ENCODE peak calls at places on chromosomes 3 and 15, in ten cellular contexts. M, N, S, Q, W, Y, T, X, G and J are unnamed samples. For H3K4me1, the result is how much of the 10 kb centered on the place peaks cover.

GRCh38 chr3:102512734-102513518 is 78.1 kb downstream of the ZPLD1 start:
- DNase-seq in M (no peak), N (no peak), S (no peak), Q (no peak), W (no peak), Y (no peak), T (no peak), X (no peak), G (no peak), J (no peak)

GRCh38 chr3:170757038-170757437 is 113.0 kb downstream of the RPL22L1 start:
- DNase-seq in M (no peak), N (no peak), S (no peak), Q (no peak), W (no peak), Y (no peak), T (no peak), X (no peak), G (no peak), J (no peak)

GRCh38 chr15:38297623-38298388 is 45.2 kb downstream of the SPRED1 start:
- DNase-seq in M (no peak), N (no peak), S (no peak), Q (no peak), W (no peak), Y (no peak), T (no peak), X (no peak), G (no peak), J (no peak)

GRCh38 chr3:53036063-53036619 is 9.7 kb downstream of the SFMBT1 start:
- DNase-seq in M (no peak), N (no peak), S (peak), Q (no peak), W (no peak), Y (no peak), T (no peak), X (no peak), G (no peak), J (no peak)

GRCh38 chr3:137987723-137988122 is 22.2 kb upstream of the CLDN18 start:
- DNase-seq in M (no peak), N (no peak), S (no peak), Q (no peak), W (no peak), Y (no peak), T (no peak), X (no peak), G (no peak), J (no peak)

GRCh38 chr3:73547427-73548036 is 77.2 kb downstream of the PDZRN3 start:
- DNase-seq in M (no peak), N (no peak), S (peak), Q (no peak), W (no peak), Y (no peak), T (no peak), X (no peak), G (no peak), J (peak)

GRCh38 chr3:4533489-4534443 is 40.6 kb downstream of the ITPR1 start:
- DNase-seq in M (no peak), N (no peak), S (peak), Q (peak), W (no peak), Y (no peak), T (peak), X (no peak), G (no peak), J (peak)

GRCh38 chr3:178300441-178300959 is 235.7 kb upstream of the KCNMB2 start:
- DNase-seq in M (no peak), N (no peak), S (no peak), Q (peak), W (no peak), Y (no peak), T (no peak), X (no peak), G (no peak), J (no peak)

GRCh38 chr3:177197934-177198484 is 727 bp upstream of the TBL1XR1 start:
- DNase-seq in M (no peak), N (no peak), S (no peak), Q (no peak), W (no peak), Y (no peak), T (no peak), X (no peak), G (no peak), J (no peak)

GRCh38 chr3:36776436-36776835 is 12.1 kb upstream of the DCLK3 start:
- DNase-seq in M (no peak), N (no peak), S (no peak), Q (no peak), W (no peak), Y (no peak), T (no peak), X (no peak), G (no peak), J (no peak)

GRCh38 chr3:108296239-108296638 is at the start of gene HHLA2:
- DNase-seq in M (no peak), N (no peak), S (no peak), Q (no peak), W (no peak), Y (no peak), T (no peak), X (no peak), G (no peak), J (no peak)

GRCh38 chr3:184320099-184320445 is 5.7 kb downstream of the EIF4G1 start:
- DNase-seq in M (peak), N (peak), S (peak), Q (peak), W (peak), Y (peak), T (peak), X (peak), G (peak), J (peak)

GRCh38 chr15:64004582-64004981 is 41.7 kb downstream of the DAPK2 start:
- DNase-seq in M (peak), N (peak), S (no peak), Q (peak), W (no peak), Y (no peak), T (no peak), X (peak), G (no peak), J (no peak)

GRCh38 chr3:53109190-53109589 is 21.0 kb downstream of the RFT1 start:
- DNase-seq in M (no peak), N (no peak), S (no peak), Q (no peak), W (no peak), Y (no peak), T (no peak), X (no peak), G (no peak), J (no peak)

GRCh38 chr3:11641683-11642407 is 1.9 kb downstream of the VGLL4 start:
- DNase-seq in M (no peak), N (no peak), S (peak), Q (peak), W (no peak), Y (peak), T (no peak), X (no peak), G (no peak), J (no peak)

GRCh38 chr3:194930439-194931204 is 244.9 kb downstream of the FAM43A start:
- DNase-seq in M (no peak), N (no peak), S (peak), Q (no peak), W (no peak), Y (peak), T (no peak), X (no peak), G (peak), J (no peak)

GRCh38 chr3:31960793-31961431 is 20.1 kb downstream of the OSBPL10 start:
- DNase-seq in M (peak), N (no peak), S (peak), Q (no peak), W (no peak), Y (peak), T (no peak), X (no peak), G (no peak), J (no peak)

GRCh38 chr3:106204160-106204868 is 335.5 kb upstream of the CBLB start:
- DNase-seq in M (no peak), N (no peak), S (no peak), Q (no peak), W (no peak), Y (no peak), T (no peak), X (no peak), G (no peak), J (no peak)

GRCh38 chr3:23276913-23277658 is 74.0 kb downstream of the UBE2E2 start:
- DNase-seq in M (no peak), N (no peak), S (no peak), Q (no peak), W (no peak), Y (no peak), T (no peak), X (no peak), G (no peak), J (no peak)

GRCh38 chr3:37853691-37854413 is 7.8 kb upstream of the CTDSPL start:
- DNase-seq in M (no peak), N (peak), S (no peak), Q (no peak), W (no peak), Y (no peak), T (peak), X (peak), G (peak), J (peak)

GRCh38 chr15:49696441-49696840 is 75.6 kb downstream of the DTWD1 start:
- DNase-seq in M (no peak), N (no peak), S (no peak), Q (no peak), W (no peak), Y (no peak), T (no peak), X (no peak), G (no peak), J (no peak)

GRCh38 chr3:125367403-125368230 is 7.5 kb downstream of the ZNF148 start:
- DNase-seq in M (no peak), N (no peak), S (no peak), Q (no peak), W (no peak), Y (no peak), T (no peak), X (no peak), G (no peak), J (no peak)

GRCh38 chr3:101646726-101647125 is 30.2 kb downstream of the ZBTB11 start:
- DNase-seq in M (no peak), N (no peak), S (no peak), Q (no peak), W (no peak), Y (no peak), T (no peak), X (no peak), G (no peak), J (no peak)

GRCh38 chr15:63052961-63053698 is 10.6 kb downstream of the TPM1 start:
- DNase-seq in M (no peak), N (peak), S (peak), Q (no peak), W (no peak), Y (no peak), T (peak), X (peak), G (no peak), J (peak)

GRCh38 chr3:15014606-15015328 is 50.3 kb downstream of the MRPS25 start:
- DNase-seq in M (no peak), N (no peak), S (no peak), Q (no peak), W (no peak), Y (no peak), T (no peak), X (no peak), G (no peak), J (no peak)

GRCh38 chr15:55230051-55230670 is 33.4 kb upstream of the RSL24D1 start:
- DNase-seq in M (no peak), N (peak), S (no peak), Q (no peak), W (no peak), Y (no peak), T (no peak), X (no peak), G (no peak), J (no peak)

GRCh38 chr3:33134026-33134625 is 20.3 kb downstream of the CRTAP start:
- DNase-seq in M (no peak), N (no peak), S (no peak), Q (no peak), W (no peak), Y (no peak), T (no peak), X (no peak), G (no peak), J (no peak)

GRCh38 chr15:40787344-40787841 is 17.6 kb downstream of the C15orf62 start:
- DNase-seq in M (peak), N (peak), S (peak), Q (no peak), W (no peak), Y (no peak), T (peak), X (peak), G (no peak), J (peak)

GRCh38 chr15:83106994-83107840 is at the start of gene TM6SF1:
- DNase-seq in M (no peak), N (no peak), S (peak), Q (peak), W (no peak), Y (no peak), T (no peak), X (no peak), G (peak), J (no peak)

GRCh38 chr3:17577795-17578520 is 164.5 kb downstream of the TBC1D5 start:
- DNase-seq in M (no peak), N (no peak), S (no peak), Q (no peak), W (no peak), Y (no peak), T (no peak), X (no peak), G (no peak), J (no peak)

GRCh38 chr3:104359546-104359945 is 1007.2 kb upstream of the ALCAM start:
- DNase-seq in M (no peak), N (no peak), S (peak), Q (no peak), W (no peak), Y (no peak), T (no peak), X (no peak), G (no peak), J (no peak)

GRCh38 chr3:170709046-170709445 is 123.2 kb upstream of the SLC7A14 start:
- DNase-seq in M (no peak), N (no peak), S (no peak), Q (no peak), W (no peak), Y (no peak), T (no peak), X (no peak), G (no peak), J (no peak)

GRCh38 chr15:33188654-33189257 is 5.8 kb downstream of the FMN1 start:
- DNase-seq in M (no peak), N (no peak), S (no peak), Q (no peak), W (no peak), Y (no peak), T (no peak), X (no peak), G (no peak), J (no peak)

DNA sequence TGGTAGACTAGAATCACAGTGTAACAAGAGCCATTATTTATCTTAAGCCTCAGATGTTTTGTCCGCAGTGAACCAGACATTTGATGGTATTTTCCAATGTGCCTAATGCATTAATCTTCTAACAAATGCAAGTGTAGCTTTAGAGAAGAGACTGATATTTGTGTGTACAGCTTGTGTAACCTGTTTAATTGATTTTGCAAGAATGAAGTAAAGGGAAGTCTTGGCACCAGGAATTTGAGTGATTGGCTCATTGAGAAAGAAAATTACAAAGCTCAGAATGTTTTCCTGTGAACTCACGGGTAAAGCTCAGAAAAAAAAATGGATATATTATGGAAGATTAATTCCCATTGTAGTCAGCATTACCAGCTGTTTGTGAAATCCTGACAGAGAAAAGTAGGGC is 155.7 kb downstream of the SV2B start:
- DNase-seq in M (no peak), N (no peak), S (no peak), Q (no peak), W (no peak), Y (no peak), T (no peak), X (no peak), G (no peak), J (no peak)
- H3K4me1 ChIP-seq in M (under half), N (under half), S (under half), Q (under half), W (under half), Y (under half), T (under half), X (under half), G (under half), J (under half)

DNA sequence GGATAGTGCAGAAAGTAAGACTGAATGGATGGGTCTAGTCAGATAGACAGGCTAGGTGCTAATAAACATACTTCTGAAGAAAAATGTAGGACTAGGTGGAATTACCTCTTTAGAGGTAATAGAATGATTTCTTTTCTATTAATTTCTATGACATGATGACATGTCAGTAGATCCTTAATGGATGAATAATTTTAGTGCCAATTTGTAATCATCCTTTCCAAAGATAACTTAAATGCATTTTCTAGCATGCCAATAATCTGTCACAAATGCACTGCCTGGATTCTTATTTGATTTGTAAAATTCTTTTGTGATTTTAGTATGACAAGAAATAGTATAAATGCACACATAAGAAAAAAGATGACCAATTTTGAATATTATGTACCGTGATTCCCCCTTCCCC is 356.7 kb downstream of the NAALADL2 start:
- DNase-seq in M (no peak), N (no peak), S (no peak), Q (no peak), W (no peak), Y (no peak), T (no peak), X (no peak), G (no peak), J (no peak)
- TF ChIP-seq POLR2AphosphoS5 in M (no peak), N (no peak), S (no peak), Q (no peak), W (no peak), Y (no peak), T (no peak), X (no peak), G (no peak), J (no peak)

GRCh38 chr3:174002543-174002942 is 605.0 kb downstream of the NLGN1 start:
- DNase-seq in M (no peak), N (no peak), S (peak), Q (no peak), W (no peak), Y (no peak), T (no peak), X (no peak), G (no peak), J (no peak)
- TF ChIP-seq CTCF in M (peak), N (no peak), S (peak), Q (no peak), W (no peak), Y (no peak), T (no peak), X (no peak), G (no peak), J (no peak)

GRCh38 chr3:50262778-50263177 is 6.2 kb upstream of the SEMA3B start:
- DNase-seq in M (no peak), N (no peak), S (no peak), Q (no peak), W (no peak), Y (no peak), T (no peak), X (no peak), G (no peak), J (no peak)
- H3K4me1 ChIP-seq in M (half or more), N (half or more), S (under half), Q (under half), W (under half), Y (half or more), T (under half), X (under half), G (under half), J (under half)

GRCh38 chr3:46990573-46991374 is 11.3 kb downstream of the NBEAL2 start:
- DNase-seq in M (no peak), N (no peak), S (no peak), Q (no peak), W (no peak), Y (no peak), T (no peak), X (peak), G (peak), J (no peak)
- TF ChIP-seq POLR2AphosphoS5 in M (no peak), N (no peak), S (no peak), Q (no peak), W (no peak), Y (no peak), T (no peak), X (no peak), G (peak), J (no peak)

DNA sequence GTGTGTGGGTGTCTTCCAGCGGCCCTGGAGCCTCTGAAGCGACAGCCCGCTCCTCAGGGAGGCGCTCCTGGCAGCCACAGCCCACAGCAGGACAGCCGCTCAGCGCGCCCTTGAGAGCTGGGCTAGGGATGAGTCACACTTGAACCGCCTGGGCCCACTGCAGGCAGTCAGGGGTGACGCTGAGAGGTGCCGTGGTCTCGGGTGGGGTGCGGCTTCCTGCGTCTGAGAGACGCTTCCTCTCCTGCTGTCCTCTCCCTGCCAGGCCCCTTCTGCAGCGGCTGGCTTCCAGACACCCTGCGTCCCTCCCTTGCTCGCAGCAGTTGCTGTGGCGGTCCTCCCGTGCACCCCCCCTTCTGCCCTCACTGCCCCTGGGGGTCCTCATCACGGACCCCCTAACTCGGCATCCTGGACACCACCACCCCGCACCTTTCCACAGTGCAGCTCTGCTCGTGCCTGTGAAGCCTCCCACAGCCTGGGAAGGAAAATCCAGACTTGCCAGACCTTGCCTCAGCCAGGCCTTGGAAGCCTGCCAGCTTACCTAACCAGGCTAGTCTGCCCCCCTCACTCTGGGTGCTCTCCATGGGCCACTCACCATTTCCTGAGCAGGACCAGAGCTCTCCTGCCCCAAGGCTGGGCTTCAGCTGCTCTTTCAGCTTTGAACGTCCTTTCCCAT is 1.1 kb upstream of the SPTBN5 start:
- DNase-seq in M (peak), N (peak), S (peak), Q (peak), W (no peak), Y (no peak), T (peak), X (peak), G (peak), J (peak)
- TF ChIP-seq CTCF in M (no peak), N (no peak), S (no peak), Q (peak), W (no peak), Y (no peak), T (no peak), X (no peak), G (no peak), J (no peak)

GRCh38 chr15:43249699-43250203 is 17.0 kb downstream of the TGM5 start:
- DNase-seq in M (no peak), N (no peak), S (no peak), Q (peak), W (no peak), Y (no peak), T (no peak), X (no peak), G (no peak), J (no peak)

GRCh38 chr15:43244092-43244491 is 22.6 kb downstream of the TGM5 start:
- DNase-seq in M (no peak), N (no peak), S (no peak), Q (no peak), W (no peak), Y (no peak), T (no peak), X (no peak), G (no peak), J (no peak)

GRCh38 chr15:43249236-43249635 is 17.5 kb downstream of the TGM5 start:
- DNase-seq in M (no peak), N (no peak), S (no peak), Q (no peak), W (no peak), Y (no peak), T (no peak), X (no peak), G (no peak), J (no peak)

GRCh38 chr15:43243246-43243645 is 22.4 kb upstream of the EPB42 start:
- DNase-seq in M (no peak), N (no peak), S (no peak), Q (no peak), W (no peak), Y (no peak), T (no peak), X (no peak), G (no peak), J (no peak)

GRCh38 chr15:43246261-43246764 is 20.4 kb downstream of the TGM5 start:
- DNase-seq in M (no peak), N (no peak), S (no peak), Q (no peak), W (no peak), Y (no peak), T (no peak), X (no peak), G (no peak), J (no peak)
- H3K4me1 ChIP-seq in M (under half), N (under half), S (under half), Q (under half), W (under half), Y (under half), T (under half), X (under half), G (under half), J (under half)

GRCh38 chr15:92897620-92898019 is 2.5 kb upstream of the CHD2 start:
- DNase-seq in M (no peak), N (no peak), S (no peak), Q (no peak), W (no peak), Y (no peak), T (no peak), X (no peak), G (no peak), J (no peak)
- TF ChIP-seq POLR2AphosphoS5 in M (no peak), N (no peak), S (no peak), Q (no peak), W (no peak), Y (no peak), T (no peak), X (no peak), G (no peak), J (no peak)